ENCODE peak calls at places on chromosomes 4 and X, in five cellular contexts. G is left lung, H is ovary, B is OCI-LY7, W is body of pancreas. Y is an unnamed sample.

GRCh38 chrX:106906361-106906760 is 3.2 kb upstream of the RIPPLY1 start:
- DNase-seq in G (no peak), H (no peak), B (no peak), W (no peak), Y (peak; percentile 40)

GRCh38 chrX:154011376-154012335 is 8.0 kb downstream of the IRAK1 start:
- DNase-seq in G (no peak), H (no peak), B (no peak), W (no peak), Y (no peak)

GRCh38 chrX:19344207-19344534 is 444 bp downstream of the PDHA1 start:
- DNase-seq in G (no peak), H (no peak), B (no peak), W (no peak), Y (no peak)

GRCh38 chr4:179307297-179308136 is 1865.3 kb upstream of the AGA start:
- DNase-seq in G (no peak), H (no peak), B (peak; percentile 55), W (peak; percentile 53), Y (peak; percentile 41)

GRCh38 chr4:89111833-89112563 is 665 bp downstream of the TIGD2 start:
- DNase-seq in G (peak; percentile 47), H (no peak), B (no peak), W (no peak), Y (peak; percentile 40)

GRCh38 chr4:48078862-48079655 is 55.0 kb downstream of the TXK start:
- DNase-seq in G (no peak), H (no peak), B (no peak), W (peak; percentile 44), Y (no peak)

GRCh38 chr4:101089168-101089567 is 258.2 kb downstream of the PPP3CA start:
- DNase-seq in G (no peak), H (no peak), B (no peak), W (no peak), Y (no peak)

GRCh38 chr4:122747883-122748282 is 15.4 kb downstream of the BBS12 start:
- DNase-seq in G (no peak), H (no peak), B (no peak), W (no peak), Y (no peak)

GRCh38 chrX:137926090-137926489 is 360.2 kb downstream of the ZIC3 start:
- DNase-seq in G (no peak), H (no peak), B (peak; percentile 5), W (no peak), Y (no peak)

GRCh38 chrX:45712067-45712466 is 511.4 kb upstream of the DIPK2B start:
- DNase-seq in G (no peak), H (no peak), B (no peak), W (no peak), Y (no peak)

GRCh38 chr4:76410621-76411020 is 10.3 kb downstream of the CCDC158 start:
- DNase-seq in G (no peak), H (no peak), B (no peak), W (no peak), Y (no peak)

GRCh38 chr4:121738780-121739547 is 26.0 kb downstream of the SMIM43 start:
- DNase-seq in G (no peak), H (peak; percentile 38), B (no peak), W (no peak), Y (no peak)

GRCh38 chr4:38782452-38783108 is at the start of gene TLR10:
- DNase-seq in G (no peak), H (no peak), B (peak; percentile 95), W (peak; percentile 63), Y (peak; percentile 64)

GRCh38 chr4:108971473-108971872 is 208.6 kb upstream of the ETNPPL start:
- DNase-seq in G (no peak), H (no peak), B (no peak), W (no peak), Y (no peak)

GRCh38 chr4:1793496-1793840 is 375 bp downstream of the FGFR3 start:
- DNase-seq in G (no peak), H (peak; percentile 41), B (no peak), W (peak; percentile 58), Y (peak; percentile 77)

GRCh38 chr4:183335369-183335940 is 13.2 kb upstream of the CLDN24 start:
- DNase-seq in G (no peak), H (no peak), B (no peak), W (no peak), Y (no peak)

GRCh38 chr4:167940217-167940616 is 152.1 kb upstream of the ANXA10 start:
- DNase-seq in G (no peak), H (no peak), B (no peak), W (no peak), Y (no peak)

GRCh38 chr4:84379881-84380618 is 119.0 kb downstream of the NKX6-1 start:
- DNase-seq in G (no peak), H (no peak), B (no peak), W (no peak), Y (no peak)

GRCh38 chrX:83845397-83845796 is 15.5 kb upstream of the CYLC1 start:
- DNase-seq in G (no peak), H (no peak), B (peak; percentile 39), W (peak; percentile 28), Y (no peak)

GRCh38 chrX:118502121-118502794 is 6.6 kb downstream of the DOCK11 start:
- DNase-seq in G (no peak), H (no peak), B (no peak), W (no peak), Y (no peak)

GRCh38 chr4:168797738-168798375 is 212.2 kb downstream of the CBR4 start:
- DNase-seq in G (no peak), H (no peak), B (no peak), W (no peak), Y (no peak)

GRCh38 chrX:119399772-119400101 is 601 bp downstream of the SLC25A43 start:
- DNase-seq in G (no peak), H (no peak), B (no peak), W (no peak), Y (no peak)

GRCh38 chr4:112896326-112896892 is 153.0 kb upstream of the ANK2 start:
- DNase-seq in G (no peak), H (no peak), B (no peak), W (no peak), Y (no peak)

GRCh38 chr4:174218127-174218790 is 65.2 kb downstream of the FBXO8 start:
- DNase-seq in G (no peak), H (no peak), B (no peak), W (no peak), Y (no peak)

GRCh38 chr4:2081540-2081939 is 22.4 kb downstream of the NAT8L start:
- DNase-seq in G (no peak), H (peak; percentile 5), B (no peak), W (no peak), Y (no peak)

GRCh38 chr4:93748380-93748779 is 80.2 kb upstream of the ATOH1 start:
- DNase-seq in G (no peak), H (no peak), B (no peak), W (no peak), Y (no peak)

GRCh38 chr4:148108776-148109175 is 333.4 kb downstream of the NR3C2 start:
- DNase-seq in G (no peak), H (no peak), B (no peak), W (no peak), Y (no peak)

GRCh38 chr4:109434793-109435080 is 1.1 kb downstream of the SEC24B start:
- DNase-seq in G (no peak), H (no peak), B (no peak), W (no peak), Y (no peak)

GRCh38 chr4:165738571-165738970 is 134.5 kb upstream of the TLL1 start:
- DNase-seq in G (no peak), H (no peak), B (no peak), W (no peak), Y (no peak)

GRCh38 chr4:182862921-182863320 is 54.3 kb downstream of the DCTD start:
- DNase-seq in G (peak; percentile 77), H (no peak), B (no peak), W (peak; percentile 98), Y (peak; percentile 19)

GRCh38 chr4:34363842-34364241 is 1880.5 kb downstream of the ARAP2 start:
- DNase-seq in G (no peak), H (no peak), B (no peak), W (no peak), Y (no peak)

GRCh38 chr4:69126030-69126429 is 29.8 kb downstream of the UGT2B7 start:
- DNase-seq in G (no peak), H (no peak), B (no peak), W (no peak), Y (no peak)

GRCh38 chr4:186642998-186643397 is 80.7 kb downstream of the FAT1 start:
- DNase-seq in G (no peak), H (no peak), B (no peak), W (no peak), Y (no peak)

GRCh38 chrX:66408507-66408906 is 230.4 kb downstream of the EDA2R start:
- DNase-seq in G (no peak), H (no peak), B (peak; percentile 3), W (no peak), Y (no peak)

GRCh38 chr4:4334798-4335520 is 44.9 kb downstream of the ZBTB49 start:
- DNase-seq in G (peak; percentile 69), H (peak; percentile 73), B (peak; percentile 85), W (peak; percentile 82), Y (peak; percentile 68)
- H3K4me3 ChIP-seq in G (no peak overlapping the region), H (no peak overlapping the region), B (no peak overlapping the region), W (no peak overlapping the region), Y (no peak overlapping the region)

DNA sequence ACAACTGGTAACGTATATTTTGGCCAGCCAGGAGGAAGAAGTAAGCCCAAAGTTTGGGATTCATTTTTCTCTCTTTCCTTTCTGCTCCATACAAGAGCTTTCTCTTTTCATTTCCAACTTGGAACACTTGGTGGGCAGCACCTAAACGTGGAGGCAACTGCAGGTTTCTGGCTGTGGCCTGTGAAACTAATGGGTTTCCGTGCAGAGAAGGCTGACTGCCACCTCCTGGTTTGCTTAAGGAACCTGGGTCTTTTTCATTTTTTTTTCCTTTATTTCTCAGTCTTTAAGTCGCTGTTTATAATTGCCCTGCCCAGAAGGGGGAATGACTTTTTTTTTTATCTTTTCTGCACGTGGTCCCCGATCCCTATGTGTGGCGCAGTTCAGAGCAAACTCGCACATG is 15.4 kb downstream of the ZNF718 start:
- DNase-seq in G (no peak), H (no peak), B (no peak), W (no peak), Y (no peak)
- H3K36me3 ChIP-seq in G (peaks cover 4% of the 10 kb centered on the region), H (no peaks in the 10 kb centered on the region), B (peaks cover 100% of the 10 kb centered on the region), W (peaks cover 26% of the 10 kb centered on the region), Y (peaks cover 9% of the 10 kb centered on the region)

DNA sequence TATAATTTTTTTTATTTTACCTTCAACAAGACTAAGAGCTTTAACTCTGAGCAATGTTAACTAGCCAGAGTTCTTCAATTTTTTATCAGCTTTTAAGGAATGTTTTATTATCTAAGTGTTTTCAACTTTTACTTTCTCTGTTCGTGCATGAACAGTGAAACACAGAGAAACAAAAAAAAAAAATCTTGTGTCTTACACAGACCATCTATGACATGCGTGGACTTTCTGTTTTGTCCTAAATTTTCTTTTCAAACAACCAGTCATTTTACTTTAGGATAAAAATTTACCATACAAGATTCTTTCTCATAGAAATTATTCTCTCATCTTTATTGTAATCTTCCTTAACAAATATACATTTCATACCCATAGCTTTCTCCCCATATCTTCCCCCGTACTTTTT is 731.9 kb upstream of the PCDH10 start:
- DNase-seq in G (no peak), H (no peak), B (peak; percentile 65), W (no peak), Y (no peak)
- H3K9me3 ChIP-seq in G (peaks cover 22% of the 10 kb centered on the region), H (no peaks in the 10 kb centered on the region), B (peaks cover 74% of the 10 kb centered on the region), W (no peaks in the 10 kb centered on the region), Y (no peaks in the 10 kb centered on the region)

DNA sequence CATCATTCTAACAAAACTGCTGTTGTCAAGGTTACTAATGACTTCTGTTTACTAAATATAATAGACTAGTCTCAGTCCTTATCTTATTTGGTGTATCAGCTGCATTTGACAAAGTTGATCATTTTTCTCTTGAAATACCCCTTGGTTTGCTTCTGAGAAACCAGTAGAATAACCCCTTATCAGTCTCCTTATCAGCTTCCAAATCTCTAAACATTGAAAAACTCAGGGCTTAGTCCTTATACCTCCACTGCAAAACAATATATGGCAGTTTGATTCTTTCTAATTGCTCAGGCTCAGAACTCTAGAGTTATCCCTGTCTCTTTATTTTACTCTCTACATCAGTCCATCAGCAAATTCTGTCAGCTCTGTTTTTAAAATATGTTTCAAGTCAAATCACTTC is 87.2 kb upstream of the NPNT start:
- DNase-seq in G (no peak), H (no peak), B (no peak), W (no peak), Y (no peak)
- H3K4me3 ChIP-seq in G (no peak overlapping the region), H (no peak overlapping the region), B (no peak overlapping the region), W (no peak overlapping the region), Y (no peak overlapping the region)